ENCODE peak calls at places on chromosomes 7 and 10, in seven cellular contexts. K is HCT116, D is body of pancreas, U is Peyer's patch, E is K562, Z is uterus, P is A549. N is an unnamed sample.

GRCh38 chr10:124217906-124218769 is 124.7 kb upstream of the CHST15 start:
- DNase-seq in E (no peak), K (peak), D (no peak), U (no peak), P (no peak), Z (no peak), N (peak)

GRCh38 chr10:36880898-36881297 is 244.5 kb upstream of the ANKRD30A start:
- DNase-seq in P (peak), K (no peak), E (no peak), D (no peak), U (no peak), Z (no peak), N (no peak)

GRCh38 chr10:131972474-131973071 is 9.2 kb downstream of the BNIP3 start:
- DNase-seq in K (no peak), P (no peak), D (peak), E (peak), U (no peak), Z (peak), N (no peak)

GRCh38 chr10:49679480-49679893 is at the start of gene C10orf53:
- DNase-seq in U (no peak), Z (no peak), K (no peak), E (peak), D (peak), P (no peak), N (peak)

GRCh38 chr10:4434105-4434504 is 391.9 kb upstream of the AKR1E2 start:
- DNase-seq in U (no peak), K (no peak), E (no peak), D (no peak), Z (no peak), P (no peak), N (no peak)

GRCh38 chr10:96230527-96230926 is 40.8 kb downstream of the BLNK start:
- DNase-seq in P (no peak), D (no peak), K (no peak), U (no peak), Z (no peak), E (no peak), N (no peak)

GRCh38 chr10:32132357-32132756 is 76.1 kb upstream of the KIF5B start:
- DNase-seq in U (peak), P (no peak), E (peak), K (no peak), D (no peak), Z (no peak), N (peak)

GRCh38 chr10:95469676-95470075 is 91.5 kb downstream of the SORBS1 start:
- DNase-seq in D (no peak), P (no peak), Z (no peak), U (no peak), K (no peak), E (no peak), N (no peak)

GRCh38 chr10:69345402-69345801 is 67.1 kb downstream of the HK1 start:
- DNase-seq in Z (no peak), K (no peak), E (no peak), U (no peak), P (no peak), D (peak), N (no peak)

GRCh38 chr7:145868935-145869334 is 247.7 kb upstream of the CNTNAP2 start:
- DNase-seq in D (no peak), U (no peak), P (no peak), K (no peak), E (no peak), Z (no peak), N (no peak)

GRCh38 chr10:119222966-119223386 is 15.6 kb downstream of the GRK5 start:
- DNase-seq in K (no peak), E (no peak), D (no peak), P (no peak), U (no peak), Z (no peak), N (no peak)

GRCh38 chr10:8596929-8597472 is 542.5 kb downstream of the GATA3 start:
- DNase-seq in Z (no peak), P (no peak), E (no peak), D (no peak), U (no peak), K (no peak), N (no peak)

GRCh38 chr10:47231414-47231813 is 68.6 kb upstream of the GDF10 start:
- DNase-seq in Z (no peak), P (no peak), D (no peak), E (no peak), K (no peak), U (no peak), N (no peak)

GRCh38 chr7:91128574-91129348 is 135.5 kb upstream of the FZD1 start:
- DNase-seq in D (no peak), K (no peak), P (no peak), Z (no peak), U (no peak), E (no peak), N (no peak)

GRCh38 chr10:44714451-44714850 is 196.7 kb upstream of the TMEM72 start:
- DNase-seq in K (no peak), P (no peak), Z (no peak), U (no peak), E (no peak), D (no peak), N (no peak)

GRCh38 chr10:132106431-132106830 is 40.7 kb downstream of the JAKMIP3 start:
- DNase-seq in D (no peak), K (no peak), E (no peak), Z (peak), U (peak), P (no peak), N (peak)

GRCh38 chr7:130481898-130482297 is 10.0 kb upstream of the MEST start:
- DNase-seq in E (no peak), Z (no peak), U (no peak), K (no peak), P (no peak), D (no peak), N (no peak)

GRCh38 chr10:100019824-100020160 is 10.0 kb upstream of the DNMBP start:
- DNase-seq in P (peak), K (no peak), D (no peak), Z (no peak), E (no peak), U (no peak), N (no peak)

GRCh38 chr10:74738985-74739567 is 87.3 kb upstream of the KAT6B start:
- DNase-seq in D (peak), Z (no peak), K (no peak), P (no peak), E (peak), U (no peak), N (no peak)

GRCh38 chr7:43454936-43455518 is 127.9 kb upstream of the STK17A start:
- DNase-seq in D (no peak), K (peak), P (peak), Z (no peak), U (no peak), E (peak), N (no peak)

GRCh38 chr7:116911799-116912198 is 41.5 kb upstream of the ST7 start:
- DNase-seq in Z (no peak), E (no peak), K (no peak), D (no peak), U (no peak), P (no peak), N (no peak)

GRCh38 chr10:4981722-4982471 is 18.7 kb downstream of the AKR1C1 start:
- DNase-seq in E (peak), D (peak), P (no peak), Z (no peak), K (peak), U (peak), N (peak)

GRCh38 chr7:149869867-149870266 is 3.9 kb upstream of the ATP6V0E2 start:
- DNase-seq in Z (no peak), K (no peak), D (no peak), E (no peak), U (no peak), P (no peak), N (no peak)

GRCh38 chr10:77421576-77421975 is 216.0 kb downstream of the KCNMA1 start:
- DNase-seq in D (no peak), Z (no peak), U (no peak), K (no peak), P (no peak), E (no peak), N (no peak)

GRCh38 chr10:38010150-38010903 is at the start of gene ZNF33A:
- DNase-seq in P (peak), K (peak), D (peak), E (peak), U (peak), Z (peak), N (peak)
- TF ChIP-seq POLR2A in P (peak), K (peak), D (peak), E (no peak), U (peak), Z (peak), N (no peak)

DNA sequence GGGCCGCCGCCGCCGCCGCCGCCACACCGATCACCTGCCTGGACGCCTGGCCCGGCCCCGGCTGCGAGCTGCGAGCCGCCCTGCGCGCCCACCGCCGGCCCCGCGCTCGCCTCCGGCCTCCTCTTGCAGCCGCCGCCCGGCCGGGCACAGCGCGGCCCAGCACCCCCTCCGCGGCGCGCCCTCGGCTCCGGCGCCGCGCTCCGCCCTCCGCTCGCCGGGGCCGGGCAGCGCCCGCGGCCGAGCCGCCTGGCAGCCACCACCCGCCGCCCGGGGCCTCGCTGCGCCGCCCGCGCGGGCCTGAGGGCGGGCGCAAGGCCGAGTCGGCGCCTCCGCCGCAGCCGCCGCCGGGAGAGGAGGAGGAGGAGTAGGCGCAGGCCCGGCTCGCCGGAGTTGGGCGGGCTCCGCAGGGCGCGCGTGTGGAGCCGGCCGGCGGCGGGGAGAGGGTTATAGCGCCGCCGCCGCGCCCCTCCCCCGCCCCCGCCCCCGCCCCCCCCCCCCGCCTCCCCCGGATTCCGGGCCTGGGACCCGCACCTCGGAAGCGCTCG is at the start of gene PDGFA:
- DNase-seq in D (peak), P (no peak), Z (peak), K (no peak), U (no peak), E (peak), N (no peak)
- TF ChIP-seq POLR2A in D (no peak), P (peak), Z (no peak), K (no peak), U (no peak), E (no peak), N (no peak)

GRCh38 chr7:151085691-151086620 is at the start of gene AGAP3:
- DNase-seq in E (peak), U (peak), P (peak), Z (peak), D (peak), K (peak), N (no peak)
- TF ChIP-seq POLR2A in E (peak), U (peak), P (peak), Z (peak), D (peak), K (peak), N (peak)

GRCh38 chr10:43120116-43120947 is 17.9 kb upstream of the CSGALNACT2 start:
- DNase-seq in U (no peak), Z (no peak), K (no peak), D (no peak), P (no peak), E (no peak), N (no peak)

GRCh38 chr10:43121444-43121843 is 16.8 kb upstream of the CSGALNACT2 start:
- DNase-seq in K (no peak), D (peak), U (no peak), P (no peak), E (no peak), Z (no peak), N (no peak)

GRCh38 chr10:43119416-43120115 is 18.7 kb upstream of the CSGALNACT2 start:
- DNase-seq in P (no peak), K (no peak), D (no peak), U (peak), E (no peak), Z (no peak), N (no peak)

GRCh38 chr10:43122096-43122495 is 16.1 kb upstream of the CSGALNACT2 start:
- DNase-seq in U (no peak), D (no peak), E (no peak), P (no peak), Z (no peak), K (no peak), N (no peak)

DNA sequence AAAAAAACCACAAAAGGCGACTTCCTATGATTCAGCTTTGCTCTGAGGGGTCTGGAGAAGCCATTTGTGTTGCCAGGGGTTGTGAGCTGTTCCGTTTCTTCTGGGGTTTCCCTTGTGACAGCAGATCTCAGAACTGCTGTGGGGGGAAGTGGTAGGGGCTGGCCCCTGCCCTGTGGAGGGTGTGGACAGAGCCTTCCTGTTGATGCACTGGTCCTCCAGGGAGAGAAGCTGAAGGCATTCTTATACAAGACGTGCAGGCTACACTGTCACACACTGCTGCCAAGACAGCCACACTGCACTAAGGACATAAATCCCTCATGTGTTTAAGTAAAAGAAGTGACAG is 17.3 kb upstream of the CSGALNACT2 start:
- DNase-seq in E (no peak), K (no peak), U (no peak), Z (no peak), D (peak), P (no peak), N (no peak)
- TF ChIP-seq POLR2A in E (no peak), K (no peak), U (no peak), Z (no peak), D (no peak), P (no peak), N (no peak)

GRCh38 chr7:1100386-1100785 is 12.5 kb downstream of the GPER1 start:
- DNase-seq in U (no peak), P (no peak), Z (no peak), E (no peak), D (no peak), K (no peak), N (no peak)
- TF ChIP-seq POLR2A in U (no peak), P (no peak), Z (no peak), E (no peak), D (no peak), K (no peak), N (no peak)

GRCh38 chr7:55367283-55367840 is 2.2 kb downstream of the LANCL2 start:
- DNase-seq in Z (no peak), D (no peak), E (no peak), K (no peak), P (no peak), U (no peak), N (no peak)

GRCh38 chr7:55363386-55364170 is 1.6 kb upstream of the LANCL2 start:
- DNase-seq in Z (no peak), P (no peak), U (no peak), D (no peak), E (no peak), K (no peak), N (no peak)

GRCh38 chr7:55366461-55367138 is 1.5 kb downstream of the LANCL2 start:
- DNase-seq in U (no peak), Z (no peak), E (peak), D (no peak), P (no peak), K (no peak), N (no peak)

GRCh38 chr7:55365103-55365679 is at the start of gene LANCL2:
- DNase-seq in Z (no peak), E (peak), U (no peak), D (no peak), P (peak), K (no peak), N (no peak)

GRCh38 chr7:55365680-55366460 is 733 bp downstream of the LANCL2 start:
- DNase-seq in Z (peak), E (peak), D (peak), U (peak), P (peak), K (peak), N (peak)
- TF ChIP-seq POLR2A in Z (peak), E (peak), D (peak), U (peak), P (peak), K (peak), N (peak)

GRCh38 chr10:70476249-70477035 is 2.1 kb upstream of the PALD1 start:
- DNase-seq in P (no peak), K (no peak), E (no peak), U (no peak), Z (no peak), D (no peak), N (no peak)
- TF ChIP-seq POLR2A in P (no peak), K (no peak), E (no peak), U (no peak), Z (no peak), D (no peak), N (no peak)

DNA sequence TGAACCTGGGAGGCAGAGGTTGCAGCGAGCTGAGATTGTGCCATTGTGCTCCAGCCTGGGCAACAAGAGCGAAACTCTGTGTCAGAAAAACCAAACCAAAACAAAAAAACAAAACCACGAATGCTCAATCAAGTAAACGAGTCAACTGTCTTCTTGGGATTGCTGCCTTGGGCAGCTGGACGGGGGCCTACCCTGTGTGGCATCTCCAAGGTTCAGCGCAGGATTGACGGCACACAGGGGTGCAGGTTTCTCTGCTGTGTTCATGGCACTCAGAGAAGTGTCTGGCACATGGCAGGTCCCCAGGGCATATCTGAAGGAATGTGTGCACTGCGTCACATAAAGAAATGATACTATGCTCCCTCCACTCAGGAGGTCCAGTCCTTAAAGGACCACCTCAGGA is 25.2 kb upstream of the CRYGN start:
- DNase-seq in K (no peak), U (no peak), D (no peak), Z (no peak), P (no peak), E (no peak), N (no peak)
- TF ChIP-seq POLR2A in K (no peak), U (no peak), D (no peak), Z (no peak), P (no peak), E (peak), N (no peak)

GRCh38 chr10:102394079-102394800 is 1.3 kb upstream of the NFKB2 start:
- DNase-seq in D (peak), K (peak), Z (peak), U (peak), P (peak), E (peak), N (peak)
- TF ChIP-seq POLR2A in D (peak), K (no peak), Z (peak), U (peak), P (no peak), E (peak), N (no peak)

N was measured in H1.